ENCODE peak calls at places on chromosomes 1 and 21, in nine cellular contexts. Y is CD8-positive, alpha-beta T cell; K is prostate gland; D is fibroblast of mammary gland; R is body of pancreas; J is dorsolateral prefrontal cortex; F is NB4; T is GM12865; B is cardiac muscle cell. V is an unnamed sample.

GRCh38 chr1:101119289-101119688 is 93.7 kb upstream of the DPH5 start:
- DNase-seq in Y (no peak), K (no peak), D (no peak), R (no peak), J (no peak), F (no peak), T (no peak), B (no peak), V (no peak)

GRCh38 chr1:170200665-170201397 is 55.1 kb downstream of the NTMT2 start:
- DNase-seq in Y (no peak), K (no peak), D (peak), R (peak), J (no peak), F (no peak), T (no peak), B (peak), V (no peak)

GRCh38 chr1:165616054-165616612 is 14.9 kb upstream of the MGST3 start:
- DNase-seq in Y (no peak), K (peak), D (no peak), R (no peak), J (no peak), F (no peak), T (no peak), B (no peak), V (no peak)

GRCh38 chr1:192109576-192109975 is 48.7 kb upstream of the RGS18 start:
- DNase-seq in Y (no peak), K (no peak), D (no peak), R (no peak), J (no peak), F (no peak), T (no peak), B (no peak), V (no peak)

GRCh38 chr21:29378814-29379213 is 80.1 kb downstream of the BACH1 start:
- DNase-seq in Y (no peak), K (no peak), D (no peak), R (peak), J (no peak), F (no peak), T (no peak), B (peak), V (no peak)

GRCh38 chr1:230548357-230548756 is 93.9 kb upstream of the COG2 start:
- DNase-seq in Y (no peak), K (no peak), D (no peak), R (peak), J (no peak), F (no peak), T (no peak), B (no peak), V (no peak)

GRCh38 chr1:151511636-151512215 is 539 bp downstream of the CGN start:
- DNase-seq in Y (peak), K (peak), D (no peak), R (peak), J (peak), F (peak), T (peak), B (no peak), V (no peak)

GRCh38 chr1:191839891-191840290 is 318.4 kb upstream of the RGS18 start:
- DNase-seq in Y (no peak), K (no peak), D (peak), R (no peak), J (no peak), F (no peak), T (no peak), B (no peak), V (no peak)

GRCh38 chr21:44006656-44007055 is 5.5 kb upstream of the TRAPPC10 start:
- DNase-seq in Y (no peak), K (no peak), D (peak), R (peak), J (no peak), F (no peak), T (no peak), B (peak), V (no peak)

GRCh38 chr1:44293761-44294315 is 61.2 kb downstream of the ERI3 start:
- DNase-seq in Y (no peak), K (no peak), D (no peak), R (peak), J (no peak), F (no peak), T (no peak), B (no peak), V (no peak)

GRCh38 chr21:27206368-27206982 is 239.6 kb upstream of the ADAMTS5 start:
- DNase-seq in Y (no peak), K (no peak), D (no peak), R (no peak), J (no peak), F (no peak), T (no peak), B (no peak), V (no peak)

GRCh38 chr1:26702680-26703038 is 6.8 kb downstream of the ARID1A start:
- DNase-seq in Y (no peak), K (no peak), D (no peak), R (no peak), J (no peak), F (no peak), T (peak), B (no peak), V (no peak)

GRCh38 chr1:218411101-218411500 is 66.0 kb downstream of the TGFB2 start:
- DNase-seq in Y (no peak), K (no peak), D (no peak), R (no peak), J (no peak), F (no peak), T (no peak), B (no peak), V (no peak)

GRCh38 chr1:212955098-212955497 is 4.8 kb downstream of the VASH2 start:
- DNase-seq in Y (no peak), K (no peak), D (no peak), R (no peak), J (no peak), F (no peak), T (peak), B (no peak), V (no peak)

GRCh38 chr21:34158866-34159616 is 85.7 kb downstream of the MRPS6 start:
- DNase-seq in Y (no peak), K (no peak), D (no peak), R (no peak), J (no peak), F (no peak), T (no peak), B (no peak), V (no peak)

GRCh38 chr1:65264197-65264929 is 45.0 kb upstream of the DNAJC6 start:
- DNase-seq in Y (no peak), K (no peak), D (peak), R (peak), J (peak), F (peak), T (no peak), B (peak), V (no peak)

GRCh38 chr1:99374109-99374508 is 109.8 kb downstream of the PLPPR4 start:
- DNase-seq in Y (no peak), K (no peak), D (no peak), R (no peak), J (no peak), F (peak), T (no peak), B (no peak), V (no peak)

GRCh38 chr1:7632126-7632525 is 139.0 kb upstream of the VAMP3 start:
- DNase-seq in Y (no peak), K (no peak), D (no peak), R (no peak), J (no peak), F (no peak), T (no peak), B (no peak), V (no peak)

GRCh38 chr1:50858761-50859160 is 101.3 kb downstream of the FAF1 start:
- DNase-seq in Y (no peak), K (no peak), D (no peak), R (no peak), J (no peak), F (no peak), T (no peak), B (no peak), V (no peak)

GRCh38 chr1:86687595-86687994 is 16.8 kb upstream of the SH3GLB1 start:
- DNase-seq in Y (no peak), K (no peak), D (peak), R (no peak), J (no peak), F (no peak), T (no peak), B (peak), V (no peak)

GRCh38 chr1:67018574-67018973 is 35.4 kb downstream of the SLC35D1 start:
- DNase-seq in Y (no peak), K (no peak), D (no peak), R (no peak), J (no peak), F (no peak), T (no peak), B (no peak), V (no peak)

GRCh38 chr21:36810443-36810842 is 111.5 kb downstream of the SIM2 start:
- DNase-seq in Y (no peak), K (no peak), D (no peak), R (no peak), J (no peak), F (no peak), T (no peak), B (no peak), V (no peak)

GRCh38 chr1:30908886-30909777 is 574 bp upstream of the SDC3 start:
- DNase-seq in Y (no peak), K (no peak), D (no peak), R (no peak), J (no peak), F (peak), T (no peak), B (no peak), V (no peak)

GRCh38 chr1:209323743-209324142 is 259.8 kb upstream of the CAMK1G start:
- DNase-seq in Y (no peak), K (no peak), D (peak), R (no peak), J (no peak), F (peak), T (no peak), B (no peak), V (no peak)

GRCh38 chr1:181073638-181074037 is 14.9 kb upstream of the IER5 start:
- DNase-seq in Y (no peak), K (peak), D (peak), R (no peak), J (no peak), F (no peak), T (no peak), B (peak), V (no peak)

GRCh38 chr1:196372896-196373536 is 235.2 kb downstream of the KCNT2 start:
- DNase-seq in Y (no peak), K (no peak), D (peak), R (no peak), J (no peak), F (peak), T (peak), B (peak), V (no peak)

GRCh38 chr1:113333056-113333455 is 57.3 kb upstream of the MAGI3 start:
- DNase-seq in Y (no peak), K (no peak), D (no peak), R (no peak), J (no peak), F (no peak), T (no peak), B (no peak), V (no peak)

GRCh38 chr1:242402956-242403355 is 121.5 kb downstream of the PLD5 start:
- DNase-seq in Y (no peak), K (no peak), D (peak), R (no peak), J (no peak), F (no peak), T (no peak), B (no peak), V (no peak)

GRCh38 chr1:55127827-55128343 is 87.3 kb downstream of the USP24 start:
- DNase-seq in Y (no peak), K (no peak), D (peak), R (no peak), J (no peak), F (peak), T (peak), B (peak), V (no peak)

GRCh38 chr1:74083128-74083527 is 114.8 kb downstream of the LRRIQ3 start:
- DNase-seq in Y (no peak), K (no peak), D (no peak), R (no peak), J (no peak), F (no peak), T (no peak), B (no peak), V (no peak)

GRCh38 chr1:205950280-205950679 is 7.0 kb upstream of the SLC26A9 start:
- DNase-seq in Y (no peak), K (peak), D (peak), R (peak), J (peak), F (no peak), T (no peak), B (peak), V (no peak)

GRCh38 chr1:117782056-117782455 is 147.4 kb downstream of the GDAP2 start:
- DNase-seq in Y (no peak), K (no peak), D (no peak), R (no peak), J (no peak), F (no peak), T (no peak), B (no peak), V (no peak)

GRCh38 chr21:37407719-37408455 is 41.3 kb downstream of the DYRK1A start:
- DNase-seq in Y (no peak), K (no peak), D (peak), R (no peak), J (no peak), F (no peak), T (peak), B (peak), V (no peak)

GRCh38 chr1:173823776-173824314 is 628 bp upstream of the DARS2 start:
- DNase-seq in Y (no peak), K (no peak), D (peak), R (no peak), J (no peak), F (no peak), T (no peak), B (peak), V (no peak)

GRCh38 chr1:246382589-246382988 is 124.5 kb downstream of the SMYD3 start:
- DNase-seq in Y (no peak), K (no peak), D (no peak), R (no peak), J (no peak), F (no peak), T (no peak), B (no peak), V (no peak)

GRCh38 chr1:1510912-1511532 is 940 bp upstream of the ATAD3A start:
- DNase-seq in Y (no peak), K (no peak), D (peak), R (peak), J (no peak), F (peak), T (peak), B (peak), V (no peak)

GRCh38 chr1:186904361-186904760 is 75.6 kb downstream of the PLA2G4A start:
- DNase-seq in Y (no peak), K (no peak), D (no peak), R (no peak), J (no peak), F (peak), T (no peak), B (no peak), V (no peak)

DNA sequence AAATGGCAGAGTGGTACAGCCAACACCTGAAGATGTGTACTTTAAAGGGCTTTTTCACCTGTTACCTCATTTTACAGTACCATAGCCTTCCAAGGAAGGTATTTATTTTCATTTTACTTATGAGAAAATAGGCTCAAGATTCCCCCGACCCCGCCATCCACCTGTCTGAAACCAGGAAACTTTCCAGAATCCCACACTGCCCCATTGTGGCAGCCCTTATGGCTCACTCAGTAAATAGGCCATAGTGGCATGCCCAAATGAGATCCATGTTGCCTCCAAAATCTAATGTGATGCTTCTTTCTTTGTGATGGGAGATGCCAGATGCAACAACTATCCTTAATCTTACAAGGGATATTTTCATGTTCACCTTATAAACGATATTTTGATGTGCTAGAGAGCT is 97.8 kb downstream of the EBNA1BP2 start:
- DNase-seq in Y (no peak), K (no peak), D (no peak), R (no peak), J (no peak), F (peak), T (no peak), B (no peak), V (no peak)
- TF ChIP-seq CTCF in Y (no peak), K (no peak), D (no peak), R (peak), J (no peak), F (no peak), T (no peak), B (no peak), V (no peak)

GRCh38 chr1:9539165-9539828 is at the start of gene SLC25A33:
- DNase-seq in Y (peak), K (peak), D (peak), R (peak), J (peak), F (peak), T (peak), B (peak), V (peak)
- TF ChIP-seq CTCF in Y (no peak), K (no peak), D (no peak), R (peak), J (peak), F (no peak), T (no peak), B (no peak), V (no peak)

GRCh38 chr1:235254721-235255120 is 73.3 kb downstream of the ARID4B start:
- DNase-seq in Y (no peak), K (no peak), D (no peak), R (no peak), J (no peak), F (no peak), T (no peak), B (no peak), V (no peak)

GRCh38 chr1:235250430-235250829 is 77.5 kb downstream of the ARID4B start:
- DNase-seq in Y (no peak), K (no peak), D (no peak), R (no peak), J (no peak), F (no peak), T (no peak), B (no peak), V (no peak)

DNA sequence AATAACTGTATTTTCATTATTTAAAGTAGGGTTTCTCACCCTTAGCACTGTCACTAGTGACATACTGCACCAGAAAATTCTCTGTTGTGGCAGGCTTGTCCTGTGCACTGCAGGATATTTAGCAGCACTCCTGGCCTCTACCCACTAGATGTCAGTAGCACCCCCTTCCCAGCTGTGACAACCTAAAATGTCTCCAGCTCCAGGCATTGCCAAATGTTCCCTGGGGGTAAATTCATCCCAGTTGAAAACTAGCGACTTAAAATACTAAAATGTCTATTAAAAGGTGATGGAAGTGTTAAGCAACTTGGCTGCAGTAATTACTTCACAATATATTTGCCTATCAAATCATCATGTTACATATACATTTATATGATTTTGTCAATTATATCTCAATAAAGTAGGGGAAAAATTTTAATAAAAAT is 74.7 kb downstream of the ARID4B start:
- DNase-seq in Y (peak), K (peak), D (peak), R (peak), J (peak), F (peak), T (peak), B (peak), V (peak)
- TF ChIP-seq CTCF in Y (peak), K (peak), D (peak), R (peak), J (peak), F (peak), T (peak), B (peak), V (peak)

GRCh38 chr1:184242507-184242943 is 144.3 kb upstream of the C1orf21 start:
- DNase-seq in Y (no peak), K (no peak), D (peak), R (peak), J (no peak), F (no peak), T (peak), B (peak), V (no peak)
- TF ChIP-seq CTCF in Y (no peak), K (no peak), D (peak), R (peak), J (no peak), F (no peak), T (peak), B (no peak), V (no peak)

GRCh38 chr1:3485016-3485415 is 30.6 kb downstream of the ARHGEF16 start:
- DNase-seq in Y (no peak), K (no peak), D (no peak), R (no peak), J (no peak), F (no peak), T (no peak), B (no peak), V (no peak)

GRCh38 chr1:3481836-3482589 is 27.5 kb downstream of the ARHGEF16 start:
- DNase-seq in Y (no peak), K (no peak), D (peak), R (no peak), J (no peak), F (no peak), T (no peak), B (no peak), V (no peak)

GRCh38 chr1:3482590-3482899 is 28.1 kb downstream of the ARHGEF16 start:
- DNase-seq in Y (no peak), K (no peak), D (no peak), R (no peak), J (no peak), F (no peak), T (no peak), B (no peak), V (no peak)

GRCh38 chr1:3483801-3484444 is 29.5 kb downstream of the ARHGEF16 start:
- DNase-seq in Y (peak), K (peak), D (peak), R (peak), J (no peak), F (peak), T (no peak), B (peak), V (peak)

GRCh38 chr1:3483380-3483779 is 28.9 kb downstream of the ARHGEF16 start:
- DNase-seq in Y (no peak), K (no peak), D (no peak), R (no peak), J (no peak), F (no peak), T (no peak), B (no peak), V (no peak)
- TF ChIP-seq CTCF in Y (no peak), K (no peak), D (no peak), R (no peak), J (no peak), F (no peak), T (no peak), B (no peak), V (no peak)

DNA sequence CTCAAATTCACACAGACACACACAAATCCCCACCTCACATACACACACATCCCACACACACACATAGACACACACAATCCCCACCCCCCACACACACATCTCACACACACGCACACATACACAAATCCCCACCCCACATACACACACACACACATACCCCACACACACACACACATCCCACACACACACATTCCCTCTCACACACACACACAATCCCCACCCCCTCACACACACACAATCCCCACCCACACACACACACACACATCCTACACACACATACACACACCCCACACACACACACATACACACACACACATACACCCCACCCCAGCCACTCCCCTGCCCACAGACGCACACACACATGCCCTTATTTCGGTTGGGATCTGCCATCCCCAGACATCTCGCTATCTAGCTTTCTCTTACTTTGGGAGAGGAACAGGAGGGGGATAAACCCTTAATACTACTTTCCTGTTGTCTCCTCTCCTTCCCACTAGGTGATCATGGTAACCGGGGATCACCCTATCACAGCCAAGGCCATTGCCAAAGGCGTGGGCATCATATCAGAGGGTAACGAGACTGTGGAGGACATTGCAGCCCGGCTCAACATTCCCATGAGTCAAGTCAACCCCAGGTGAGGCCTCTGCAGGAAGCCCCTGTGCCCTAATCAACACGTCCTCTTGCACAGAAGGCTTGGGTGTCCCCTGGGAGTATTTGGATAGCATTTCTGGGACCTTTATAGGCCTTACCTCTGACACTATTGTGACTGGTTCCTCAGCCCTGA is 17.2 kb upstream of the ATP1A4 start:
- DNase-seq in Y (no peak), K (no peak), D (no peak), R (no peak), J (no peak), F (peak), T (no peak), B (no peak), V (no peak)
- TF ChIP-seq CTCF in Y (no peak), K (no peak), D (no peak), R (no peak), J (no peak), F (no peak), T (no peak), B (no peak), V (no peak)